ENCODE peak calls at places on chromosomes 16 and 17, in six cellular contexts. Z, G, D, V, E and F are unnamed samples.

GRCh38 chr17:50955667-50956120 is 89.5 kb upstream of the TOB1 start:
- DNase-seq in V (no peak), Z (no peak), E (no peak), D (no peak), G (no peak), F (no peak)

GRCh38 chr16:86604436-86605220 is 26.3 kb downstream of the FOXL1 start:
- DNase-seq in D (peak; percentile 33), Z (no peak), G (no peak), V (no peak), E (peak; percentile 37), F (no peak)

GRCh38 chr16:54193656-54194007 is 93.0 kb downstream of the IRX3 start:
- DNase-seq in V (peak; percentile 91), D (peak; percentile 50), G (peak; percentile 78), E (no peak), Z (peak; percentile 83), F (peak; percentile 28)

GRCh38 chr17:71330099-71330375 is 790.8 kb upstream of the SOX9 start:
- DNase-seq in V (no peak), Z (no peak), D (no peak), E (no peak), G (no peak), F (no peak)

GRCh38 chr16:14434860-14435259 is 195.2 kb downstream of the PARN start:
- DNase-seq in G (no peak), Z (no peak), E (no peak), D (no peak), V (peak; percentile 49), F (no peak)

GRCh38 chr16:89166696-89167424 is 4.7 kb upstream of the CDH15 start:
- DNase-seq in V (no peak), E (no peak), Z (no peak), G (no peak), D (no peak), F (no peak)

GRCh38 chr16:67461600-67462278 is 19.2 kb downstream of the ATP6V0D1 start:
- DNase-seq in D (no peak), E (no peak), G (peak; percentile 94), V (no peak), Z (no peak), F (no peak)

GRCh38 chr16:46996391-46996790 is 22.9 kb upstream of the DNAJA2 start:
- DNase-seq in D (no peak), E (no peak), G (no peak), V (peak; percentile 43), Z (no peak), F (no peak)

GRCh38 chr16:30490210-30490609 is 17.7 kb downstream of the ITGAL start:
- DNase-seq in Z (no peak), D (no peak), G (no peak), E (no peak), V (no peak), F (peak; percentile 97)

GRCh38 chr16:59210955-59211541 is 476.9 kb upstream of the GOT2 start:
- DNase-seq in G (no peak), V (peak; percentile 68), D (no peak), E (no peak), Z (no peak), F (no peak)

GRCh38 chr16:66446737-66447136 is 19.6 kb downstream of the BEAN1 start:
- DNase-seq in G (no peak), Z (no peak), V (no peak), D (no peak), E (no peak), F (peak; percentile 28)

GRCh38 chr17:559699-560378 is 154.8 kb downstream of the VPS53 start:
- DNase-seq in D (no peak), Z (peak; percentile 28), G (no peak), E (no peak), V (no peak), F (peak; percentile 66)

GRCh38 chr16:9055115-9055514 is 36.3 kb upstream of the HAPSTR1 start:
- DNase-seq in D (no peak), G (no peak), Z (no peak), V (no peak), E (no peak), F (no peak)

GRCh38 chr16:88805340-88805715 is 1.7 kb downstream of the CDT1 start:
- DNase-seq in V (no peak), D (no peak), G (no peak), E (no peak), Z (no peak), F (no peak)

DNA sequence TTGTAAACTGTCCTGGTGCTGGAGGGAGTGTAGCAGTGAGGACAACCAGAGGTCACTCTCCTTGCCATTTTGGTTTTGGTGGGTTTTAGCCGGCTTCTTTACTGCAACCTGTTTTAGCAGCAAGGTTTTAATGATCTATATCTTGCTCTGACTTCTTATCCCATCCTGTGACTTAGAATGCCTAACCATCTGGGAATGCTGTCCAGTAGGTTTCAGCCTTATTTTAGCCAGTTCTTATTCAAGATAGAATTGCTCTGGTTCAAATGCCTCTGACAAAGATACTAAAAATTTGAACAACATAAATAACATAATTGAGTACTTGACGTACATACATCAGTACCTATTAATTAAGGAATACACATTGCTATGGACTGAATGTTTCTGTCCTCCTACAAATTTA is 93.3 kb upstream of the TOM1L1 start:
- DNase-seq in E (no peak), Z (no peak), G (no peak), D (no peak), V (no peak), F (no peak)
- H3K4me1 ChIP-seq in E (no peaks in the 10 kb centered on the region), Z (no peaks in the 10 kb centered on the region), G (no peaks in the 10 kb centered on the region), D (no peaks in the 10 kb centered on the region), V (no peaks in the 10 kb centered on the region), F (no peaks in the 10 kb centered on the region)

GRCh38 chr17:77098884-77099545 is 41.8 kb upstream of the SEC14L1 start:
- DNase-seq in V (no peak), Z (no peak), D (no peak), G (peak; percentile 47), E (no peak), F (no peak)

GRCh38 chr17:77095461-77095860 is 45.3 kb upstream of the SEC14L1 start:
- DNase-seq in G (no peak), E (no peak), V (no peak), Z (no peak), D (peak; percentile 81), F (no peak)

GRCh38 chr17:77100009-77100408 is 40.8 kb upstream of the SEC14L1 start:
- DNase-seq in Z (peak; percentile 76), D (no peak), G (peak; percentile 53), E (no peak), V (no peak), F (no peak)

GRCh38 chr17:77097772-77098171 is 43.0 kb upstream of the SEC14L1 start:
- DNase-seq in G (no peak), Z (no peak), D (no peak), E (no peak), V (no peak), F (no peak)

GRCh38 chr17:77096570-77097214 is 44.1 kb upstream of the SEC14L1 start:
- DNase-seq in E (no peak), G (no peak), V (no peak), Z (no peak), D (peak; percentile 59), F (no peak)
- H3K27ac ChIP-seq in E (no peak overlapping the region), G (peak overlapping the region; percentile 7), V (no peak overlapping the region), Z (peak overlapping the region; percentile 87), D (peak overlapping the region; percentile 97), F (no peak overlapping the region)

GRCh38 chr17:66264696-66265095 is 35.5 kb upstream of the APOH start:
- DNase-seq in Z (no peak), D (no peak), G (no peak), V (no peak), E (no peak), F (no peak)
- H3K27me3 ChIP-seq in Z (peaks cover 27% of the 10 kb centered on the region), D (no peaks in the 10 kb centered on the region), G (no peaks in the 10 kb centered on the region), V (no peaks in the 10 kb centered on the region), E (no peaks in the 10 kb centered on the region), F (peaks cover 3% of the 10 kb centered on the region)

GRCh38 chr17:57927048-57927723 is 28.0 kb downstream of the CUEDC1 start:
- DNase-seq in G (peak; percentile 73), V (no peak), Z (peak; percentile 47), D (no peak), E (no peak), F (no peak)

GRCh38 chr17:57923182-57923872 is 31.9 kb downstream of the CUEDC1 start:
- DNase-seq in G (no peak), Z (no peak), V (no peak), D (no peak), E (no peak), F (no peak)

GRCh38 chr17:57926723-57927047 is 28.5 kb downstream of the CUEDC1 start:
- DNase-seq in Z (no peak), V (no peak), G (no peak), D (no peak), E (no peak), F (no peak)

GRCh38 chr17:57924677-57925076 is 30.5 kb downstream of the CUEDC1 start:
- DNase-seq in E (no peak), D (no peak), V (no peak), G (no peak), Z (no peak), F (no peak)

DNA sequence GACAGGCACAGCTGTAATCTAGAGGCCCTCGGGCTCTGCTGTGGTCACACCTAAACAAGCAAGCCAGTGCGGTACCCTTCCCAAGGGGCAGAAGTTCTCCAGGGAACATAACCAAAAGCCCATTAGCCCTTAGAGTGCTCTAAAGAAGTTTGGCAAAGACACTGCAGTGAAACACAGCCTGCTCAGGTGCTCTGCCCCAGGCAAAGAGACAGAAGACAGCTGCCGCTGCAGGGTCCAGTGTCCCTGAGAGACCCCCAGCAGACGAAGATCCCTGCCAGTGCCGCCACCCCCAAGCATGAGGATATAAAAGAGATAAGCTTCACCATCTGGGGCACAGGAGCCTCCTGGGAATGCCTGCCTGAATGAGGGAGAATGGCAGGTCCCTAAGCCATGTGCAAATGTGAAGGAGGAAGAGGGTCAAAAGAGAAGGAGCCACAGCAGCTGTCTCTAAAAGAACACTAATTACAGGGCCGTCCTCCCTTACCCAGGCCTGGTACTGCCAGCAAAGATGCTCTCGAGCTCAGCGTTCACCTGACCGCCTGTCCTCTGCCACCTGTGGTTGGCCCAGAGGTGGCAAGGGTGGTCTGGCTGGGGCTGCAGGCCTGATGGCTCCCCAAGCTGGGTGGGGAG is 29.7 kb downstream of the CUEDC1 start:
- DNase-seq in G (no peak), V (no peak), Z (no peak), E (no peak), D (no peak), F (no peak)
- H3K4me1 ChIP-seq in G (peaks cover 17% of the 10 kb centered on the region), V (no peaks in the 10 kb centered on the region), Z (peaks cover 96% of the 10 kb centered on the region), E (no peaks in the 10 kb centered on the region), D (no peaks in the 10 kb centered on the region), F (no peaks in the 10 kb centered on the region)

GRCh38 chr17:17089796-17090641 is 47.8 kb downstream of the MPRIP start:
- DNase-seq in E (no peak), G (no peak), V (no peak), Z (no peak), D (no peak), F (no peak)

GRCh38 chr17:17087424-17088103 is 45.3 kb downstream of the MPRIP start:
- DNase-seq in V (no peak), E (no peak), Z (no peak), D (no peak), G (no peak), F (peak; percentile 38)

GRCh38 chr17:17088104-17088485 is 45.8 kb downstream of the MPRIP start:
- DNase-seq in D (no peak), Z (no peak), G (no peak), V (no peak), E (no peak), F (no peak)

GRCh38 chr17:17089206-17089550 is 46.9 kb downstream of the MPRIP start:
- DNase-seq in G (no peak), E (no peak), V (no peak), Z (no peak), D (no peak), F (no peak)

GRCh38 chr17:17088511-17089205 is 46.4 kb downstream of the MPRIP start:
- DNase-seq in Z (no peak), D (peak; percentile 8), E (no peak), G (no peak), V (no peak), F (no peak)
- H3K27ac ChIP-seq in Z (peak overlapping the region; percentile 68), D (no peak overlapping the region), E (no peak overlapping the region), G (no peak overlapping the region), V (no peak overlapping the region), F (no peak overlapping the region)

GRCh38 chr16:56328276-56329022 is 96.9 kb downstream of the AMFR start:
- DNase-seq in V (no peak), E (no peak), Z (no peak), D (no peak), G (no peak), F (no peak)
- H3K27me3 ChIP-seq in V (no peaks in the 10 kb centered on the region), E (no peaks in the 10 kb centered on the region), Z (no peaks in the 10 kb centered on the region), D (peaks cover 7% of the 10 kb centered on the region), G (no peaks in the 10 kb centered on the region), F (no peaks in the 10 kb centered on the region)